ENCODE peak calls at places on chromosomes 2 and 18, in four cellular contexts. U, H, X and B are unnamed samples.

GRCh38 chr2:71608441-71608840 is 155.1 kb downstream of the DYSF start:
- DNase-seq in U (no peak), H (no peak), X (no peak), B (peak; percentile 32)

GRCh38 chr2:144708641-144709040 is 188.7 kb upstream of the ZEB2 start:
- DNase-seq in U (no peak), H (no peak), X (no peak), B (no peak)

GRCh38 chr2:230713331-230714121 is 884 bp downstream of the CAB39 start:
- DNase-seq in U (no peak), H (peak; percentile 88), X (peak; percentile 69), B (peak; percentile 85)

GRCh38 chr2:60366178-60366577 is 187.3 kb downstream of the BCL11A start:
- DNase-seq in U (no peak), H (peak; percentile 58), X (no peak), B (no peak)

GRCh38 chr2:84904151-84904550 is 1.3 kb upstream of the TMSB10 start:
- DNase-seq in U (no peak), H (no peak), X (no peak), B (no peak)

GRCh38 chr2:138602166-138602460 is 100.5 kb downstream of the SPOPL start:
- DNase-seq in U (no peak), H (no peak), X (no peak), B (no peak)

GRCh38 chr2:27763907-27764267 is 7.6 kb upstream of the MRPL33 start:
- DNase-seq in U (no peak), H (no peak), X (no peak), B (no peak)

GRCh38 chr2:157185828-157186227 is 71.7 kb upstream of the GALNT5 start:
- DNase-seq in U (peak; percentile 74), H (peak; percentile 13), X (peak; percentile 48), B (no peak)

GRCh38 chr2:23649819-23650218 is 264.8 kb downstream of the KLHL29 start:
- DNase-seq in U (peak; percentile 34), H (no peak), X (no peak), B (no peak)

GRCh38 chr18:62812891-62813290 is 97.5 kb downstream of the PHLPP1 start:
- DNase-seq in U (no peak), H (no peak), X (no peak), B (no peak)
- H3K27ac ChIP-seq in U (no peak overlapping the region), H (no peak overlapping the region), X (no peak overlapping the region), B (no peak overlapping the region)

GRCh38 chr2:33314541-33314940 is 161.9 kb upstream of the RASGRP3 start:
- DNase-seq in U (no peak), H (no peak), X (no peak), B (no peak)

GRCh38 chr2:33316314-33316713 is 160.1 kb upstream of the RASGRP3 start:
- DNase-seq in U (no peak), H (no peak), X (peak; percentile 19), B (no peak)

GRCh38 chr2:33317369-33318015 is 159.0 kb upstream of the RASGRP3 start:
- DNase-seq in U (no peak), H (no peak), X (peak; percentile 56), B (no peak)

GRCh38 chr2:33312389-33312788 is 164.1 kb upstream of the RASGRP3 start:
- DNase-seq in U (no peak), H (no peak), X (peak; percentile 34), B (no peak)

DNA sequence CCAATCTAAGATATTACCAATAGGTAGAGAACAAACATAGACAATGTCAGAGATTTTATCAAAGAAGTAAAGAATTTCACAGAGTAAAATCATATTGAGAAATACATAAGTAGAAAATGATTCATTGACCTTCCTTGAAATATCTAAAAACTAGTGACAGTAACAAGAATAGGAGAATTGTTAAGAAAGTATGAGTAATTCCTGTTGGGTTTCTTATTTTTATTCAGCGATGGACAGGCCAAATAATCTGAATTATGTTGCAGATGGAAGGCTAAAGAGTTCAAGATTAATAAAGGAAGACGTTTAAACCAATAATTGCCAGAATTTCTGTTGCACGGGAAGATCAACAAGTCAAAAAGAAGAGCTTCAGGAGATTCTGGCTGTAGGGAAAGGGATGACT is 163.4 kb upstream of the RASGRP3 start:
- DNase-seq in U (no peak), H (no peak), X (peak; percentile 37), B (no peak)
- H3K4me3 ChIP-seq in U (no peak overlapping the region), H (no peak overlapping the region), X (no peak overlapping the region), B (no peak overlapping the region)

GRCh38 chr2:105725388-105725787 is 19.3 kb upstream of the NCK2 start:
- DNase-seq in U (no peak), H (peak; percentile 59), X (no peak), B (no peak)
- H3K4me2 ChIP-seq in U (no peak overlapping the region), H (no peak overlapping the region), X (no peak overlapping the region), B (no peak overlapping the region)

GRCh38 chr2:215780313-215780712 is 233.0 kb downstream of the MREG start:
- DNase-seq in U (no peak), H (no peak), X (no peak), B (no peak)

GRCh38 chr2:215782271-215782670 is 231.1 kb downstream of the MREG start:
- DNase-seq in U (no peak), H (no peak), X (no peak), B (no peak)

GRCh38 chr2:215777481-215778044 is 235.8 kb downstream of the MREG start:
- DNase-seq in U (no peak), H (no peak), X (no peak), B (no peak)

GRCh38 chr2:215780891-215781290 is 232.5 kb downstream of the MREG start:
- DNase-seq in U (no peak), H (no peak), X (no peak), B (no peak)

DNA sequence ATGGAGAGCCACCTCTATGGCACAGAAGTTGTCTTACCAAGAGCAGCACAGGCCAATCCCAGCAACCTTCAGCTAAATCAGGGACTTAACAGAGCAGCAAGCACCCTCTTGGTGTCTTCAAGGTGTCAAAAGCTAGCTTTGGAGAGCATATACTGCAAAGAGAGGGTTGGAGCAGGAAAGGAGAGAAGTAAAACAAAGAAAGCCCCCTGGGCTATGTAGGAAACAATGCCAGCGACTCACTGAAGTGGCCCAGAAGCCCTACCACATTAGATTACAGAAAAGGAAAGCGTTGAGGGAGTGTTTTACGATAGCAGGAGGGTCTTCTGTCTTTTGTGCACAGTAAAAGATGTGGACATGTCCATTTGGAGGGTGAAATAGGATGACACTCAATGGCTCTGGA is 233.4 kb downstream of the MREG start:
- DNase-seq in U (no peak), H (peak; percentile 53), X (no peak), B (no peak)
- H3K27ac ChIP-seq in U (no peak overlapping the region), H (no peak overlapping the region), X (no peak overlapping the region), B (no peak overlapping the region)

GRCh38 chr2:162915858-162916257 is 77.3 kb upstream of the KCNH7 start:
- DNase-seq in U (no peak), H (no peak), X (no peak), B (no peak)
- H3K4me3 ChIP-seq in U (no peak overlapping the region), H (no peak overlapping the region), X (no peak overlapping the region), B (no peak overlapping the region)